ENCODE peak calls at places on chromosomes 16 and 17, in seven cellular contexts. L, J, P, H, W, Y and T are unnamed samples.

GRCh38 chr16:8581923-8582580 is 8.3 kb downstream of the TMEM114 start:
- DNase-seq in W (no peak), J (no peak), Y (peak), L (peak), H (peak), P (no peak), T (peak)

GRCh38 chr17:69525920-69526841 is 111.7 kb downstream of the MAP2K6 start:
- DNase-seq in J (no peak), P (no peak), L (peak), H (peak), W (peak), Y (peak), T (peak)

GRCh38 chr16:73025506-73026131 is 22.3 kb downstream of the ZFHX3 start:
- DNase-seq in P (no peak), H (no peak), J (no peak), L (no peak), Y (no peak), W (no peak), T (peak)

GRCh38 chr17:7838291-7839075 is 4.5 kb downstream of the KDM6B start:
- DNase-seq in H (peak), L (peak), P (no peak), J (no peak), Y (peak), W (peak), T (peak)

GRCh38 chr16:391885-392335 is 5.1 kb upstream of the NME4 start:
- DNase-seq in H (peak), L (peak), P (peak), J (peak), W (peak), Y (peak), T (peak)

GRCh38 chr17:76654408-76654807 is 10.9 kb upstream of the ST6GALNAC1 start:
- DNase-seq in L (no peak), W (no peak), H (no peak), J (no peak), P (no peak), Y (no peak), T (no peak)

GRCh38 chr16:31200821-31201510 is 1.6 kb downstream of the PYCARD start:
- DNase-seq in J (no peak), Y (peak), W (no peak), H (peak), P (no peak), L (peak), T (peak)

GRCh38 chr17:11935734-11936406 is 61.4 kb downstream of the ZNF18 start:
- DNase-seq in L (peak), W (peak), J (no peak), P (no peak), H (peak), Y (peak), T (peak)

GRCh38 chr17:71184716-71185115 is 936.1 kb upstream of the SOX9 start:
- DNase-seq in J (no peak), L (no peak), H (no peak), Y (no peak), P (no peak), W (no peak), T (peak)

GRCh38 chr16:55120408-55120807 is 189.7 kb downstream of the IRX5 start:
- DNase-seq in J (no peak), L (no peak), W (peak), H (peak), Y (no peak), P (no peak), T (no peak)

GRCh38 chr17:1557355-1558095 is 5.1 kb downstream of the PITPNA start:
- DNase-seq in P (no peak), H (no peak), W (no peak), L (peak), J (no peak), Y (no peak), T (peak)

GRCh38 chr17:40607641-40608040 is 40.0 kb downstream of the SMARCE1 start:
- DNase-seq in Y (no peak), P (no peak), J (no peak), L (no peak), H (no peak), W (no peak), T (no peak)

GRCh38 chr16:12092347-12092882 is 115.9 kb downstream of the SNX29 start:
- DNase-seq in Y (no peak), W (no peak), J (no peak), L (peak), P (no peak), H (no peak), T (peak)

GRCh38 chr16:14106457-14106856 is 35.3 kb downstream of the MRTFB start:
- DNase-seq in J (no peak), Y (no peak), H (no peak), W (no peak), P (no peak), L (no peak), T (no peak)

GRCh38 chr17:31134526-31134925 is 39.7 kb downstream of the NF1 start:
- DNase-seq in H (no peak), W (no peak), L (no peak), J (no peak), Y (no peak), P (no peak), T (peak)

GRCh38 chr16:82061861-82062525 is 26.9 kb downstream of the HSD17B2 start:
- DNase-seq in W (peak), P (no peak), L (peak), Y (peak), H (peak), J (no peak), T (peak)

GRCh38 chr17:21161498-21162393 is 35.0 kb downstream of the DHRS7B start:
- DNase-seq in W (no peak), P (no peak), Y (no peak), H (no peak), J (no peak), L (peak), T (peak)

GRCh38 chr17:32755045-32755805 is 121.7 kb downstream of the MYO1D start:
- DNase-seq in H (no peak), P (peak), J (no peak), W (peak), L (peak), Y (peak), T (peak)

GRCh38 chr16:49545243-49545642 is 171.6 kb downstream of the C16orf78 start:
- DNase-seq in L (no peak), W (no peak), H (no peak), P (no peak), Y (no peak), J (no peak), T (no peak)

GRCh38 chr16:54957403-54957802 is 26.7 kb downstream of the IRX5 start:
- DNase-seq in W (peak), P (no peak), H (peak), Y (peak), J (no peak), L (peak), T (peak)

GRCh38 chr16:72464597-72465368 is 292.8 kb upstream of the PMFBP1 start:
- DNase-seq in J (no peak), Y (no peak), H (no peak), W (no peak), P (no peak), L (no peak), T (no peak)

GRCh38 chr16:49472598-49472997 is 99.0 kb downstream of the C16orf78 start:
- DNase-seq in H (no peak), L (no peak), Y (no peak), P (no peak), J (peak), W (peak), T (no peak)

GRCh38 chr17:73765824-73766563 is 121.7 kb upstream of the SDK2 start:
- DNase-seq in P (no peak), Y (no peak), J (no peak), H (no peak), L (no peak), W (no peak), T (peak)

GRCh38 chr17:16286947-16287562 is 66.2 kb downstream of the CENPV start:
- DNase-seq in L (peak), P (peak), Y (peak), J (no peak), W (no peak), H (no peak), T (peak)

GRCh38 chr17:36641877-36642845 is 40.8 kb downstream of the MRM1 start:
- DNase-seq in W (peak), P (no peak), L (no peak), H (no peak), Y (no peak), J (peak), T (no peak)

DNA sequence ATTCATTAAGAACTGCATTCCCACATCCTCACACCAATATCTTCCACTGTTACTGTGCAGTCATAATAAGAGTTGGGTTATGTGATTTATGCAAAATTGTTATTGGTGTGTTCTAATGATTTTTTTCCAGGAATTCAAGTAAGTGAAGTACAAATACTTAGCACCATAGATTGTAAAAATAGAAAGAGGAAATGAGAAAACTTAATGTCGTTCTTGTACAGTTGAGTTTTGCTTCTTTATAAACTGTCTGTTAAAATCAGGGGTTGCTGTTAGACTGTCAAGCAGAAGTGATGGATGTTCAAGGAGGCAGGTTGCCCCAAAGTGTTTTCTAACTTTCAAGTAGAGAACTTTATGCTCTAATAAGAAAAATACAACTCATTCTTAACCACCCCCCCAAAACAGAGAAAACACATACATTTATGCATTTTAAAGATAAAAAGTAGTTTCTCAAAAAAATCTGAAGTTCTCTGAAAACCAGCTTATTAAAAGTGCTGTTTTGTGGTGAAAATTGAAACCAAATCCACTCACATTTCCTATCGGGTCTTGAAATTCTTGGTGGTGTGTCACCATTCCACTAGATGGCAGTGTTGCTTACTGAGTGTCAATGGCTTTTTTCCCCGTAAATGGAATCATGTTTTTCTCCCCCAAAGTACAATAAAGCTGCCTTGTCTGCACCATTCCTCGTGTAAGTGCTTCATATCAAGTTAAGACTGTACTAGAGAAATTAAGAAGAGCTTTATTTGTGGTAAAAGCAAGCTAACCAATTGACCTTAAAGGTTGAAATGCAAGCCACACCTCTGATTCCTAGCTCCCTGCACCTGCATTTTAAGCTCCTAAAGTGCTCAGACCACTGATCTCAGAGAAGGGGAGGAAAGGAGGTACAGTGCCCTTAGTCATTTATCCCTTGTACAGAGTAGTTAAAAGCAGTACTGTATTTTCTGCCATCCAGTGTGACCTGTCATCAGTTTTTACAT is 4.7 kb upstream of the IGSF6 start:
- DNase-seq in P (peak), H (peak), L (peak), J (no peak), Y (peak), W (peak), T (peak)
- TF ChIP-seq CTCF in P (peak), H (peak), L (peak), J (peak), Y (peak), W (peak), T (peak)

GRCh38 chr17:61504697-61505096 is 52.5 kb downstream of the TBX4 start:
- DNase-seq in L (peak), J (no peak), Y (no peak), W (no peak), P (no peak), H (no peak), T (peak)

GRCh38 chr17:61499632-61500031 is 47.4 kb downstream of the TBX4 start:
- DNase-seq in L (no peak), J (no peak), Y (no peak), H (no peak), P (no peak), W (no peak), T (no peak)

GRCh38 chr17:61500287-61500686 is 48.1 kb downstream of the TBX4 start:
- DNase-seq in L (no peak), Y (no peak), W (no peak), J (no peak), P (no peak), H (no peak), T (no peak)

GRCh38 chr17:61503961-61504360 is 51.7 kb downstream of the TBX4 start:
- DNase-seq in W (no peak), J (no peak), H (no peak), Y (no peak), P (no peak), L (no peak), T (no peak)

GRCh38 chr17:61502292-61502691 is 50.1 kb downstream of the TBX4 start:
- DNase-seq in P (no peak), J (no peak), Y (no peak), H (no peak), W (no peak), L (no peak), T (no peak)
- H3K4me3 ChIP-seq in P (no peak), J (no peak), Y (no peak), H (no peak), W (no peak), L (no peak), T (no peak)

DNA sequence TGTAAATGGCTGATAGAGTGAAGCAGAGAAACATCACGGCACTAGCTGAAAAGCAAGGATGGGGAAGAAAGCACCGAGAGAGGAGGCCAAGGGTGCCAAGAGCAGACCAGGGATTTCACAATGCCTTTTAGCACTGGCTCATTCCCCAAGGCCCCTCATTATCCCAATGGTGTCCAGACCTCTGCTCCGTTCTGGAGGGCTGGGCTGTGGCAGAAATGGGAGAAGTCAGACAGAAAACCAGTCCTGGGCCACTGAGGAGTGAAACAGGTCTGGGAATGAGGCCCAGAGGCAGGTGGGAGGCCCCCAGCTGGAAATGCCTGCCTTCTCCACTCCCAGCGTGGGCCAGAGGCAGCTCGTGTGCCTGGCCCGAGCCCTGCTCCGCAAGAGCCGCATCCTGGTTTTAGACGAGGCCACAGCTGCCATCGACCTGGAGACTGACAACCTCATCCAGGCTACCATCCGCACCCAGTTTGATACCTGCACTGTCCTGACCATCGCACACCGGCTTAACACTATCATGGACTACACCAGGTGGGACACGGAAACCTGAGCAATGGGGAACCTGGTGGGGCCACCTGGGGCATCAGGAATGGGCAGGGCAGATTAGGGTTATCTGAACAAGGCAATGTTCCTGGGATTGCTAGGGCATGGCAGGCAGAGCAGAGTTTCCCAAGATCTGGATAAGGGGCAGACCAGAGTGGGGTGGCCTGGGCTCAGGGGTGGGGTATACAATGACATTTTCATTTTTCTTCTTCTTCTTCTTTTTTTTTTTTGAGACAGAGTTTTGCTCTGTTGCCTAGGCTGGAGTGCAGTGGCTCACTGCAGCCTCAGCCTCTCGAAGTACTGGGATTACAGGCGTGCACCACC is 20.3 kb downstream of the ANKRD40 start:
- DNase-seq in L (no peak), Y (no peak), W (peak), H (no peak), P (no peak), J (no peak), T (peak)
- TF ChIP-seq CTCF in L (no peak), Y (no peak), W (no peak), H (no peak), P (no peak), J (no peak), T (no peak)

GRCh38 chr17:34156741-34157589 is 98.1 kb upstream of the CCL2 start:
- DNase-seq in H (no peak), L (no peak), J (no peak), W (peak), P (no peak), Y (no peak), T (no peak)
- H3K4me3 ChIP-seq in H (no peak), L (no peak), J (no peak), W (peak), P (no peak), Y (no peak), T (no peak)

GRCh38 chr16:75618782-75619181 is 4.3 kb downstream of the ADAT1 start:
- DNase-seq in Y (no peak), L (no peak), W (no peak), H (no peak), P (no peak), J (no peak), T (no peak)

GRCh38 chr16:75622762-75623605 is at the start of gene ADAT1:
- DNase-seq in W (peak), L (peak), H (peak), J (peak), P (peak), Y (peak), T (peak)

GRCh38 chr16:75620326-75621169 is 2.5 kb downstream of the ADAT1 start:
- DNase-seq in L (no peak), J (no peak), P (no peak), Y (no peak), W (no peak), H (no peak), T (no peak)

GRCh38 chr16:75624921-75625334 is 1.8 kb upstream of the ADAT1 start:
- DNase-seq in P (no peak), Y (no peak), L (peak), W (no peak), J (no peak), H (no peak), T (peak)

DNA sequence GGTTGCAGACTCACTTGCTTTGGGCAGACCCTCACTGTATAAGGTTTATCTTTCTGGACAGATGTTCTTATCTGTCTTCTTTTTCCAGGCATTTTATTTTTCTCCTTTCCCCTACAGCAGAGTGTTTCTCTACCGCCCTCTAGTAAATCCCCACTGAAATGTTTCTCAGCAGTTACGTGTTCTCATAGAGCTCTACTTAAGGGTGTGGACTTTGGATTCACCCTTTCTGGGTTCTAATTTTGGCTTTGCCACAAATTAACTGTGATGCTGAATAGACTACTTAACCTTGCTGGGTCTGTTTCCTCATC is 2.0 kb downstream of the ADAT1 start:
- DNase-seq in J (no peak), P (no peak), L (peak), W (peak), H (peak), Y (peak), T (peak)
- TF ChIP-seq CTCF in J (no peak), P (peak), L (peak), W (peak), H (peak), Y (peak), T (peak)

GRCh38 chr17:75032896-75033294 is 13.9 kb downstream of the ATP5PD start:
- DNase-seq in L (peak), J (no peak), Y (no peak), H (no peak), P (no peak), W (no peak), T (peak)

GRCh38 chr17:75034236-75034908 is 12.4 kb downstream of the ATP5PD start:
- DNase-seq in Y (peak), W (peak), J (peak), P (peak), H (peak), L (peak), T (peak)

GRCh38 chr17:75030161-75030560 is 16.6 kb downstream of the ATP5PD start:
- DNase-seq in J (no peak), H (no peak), P (no peak), L (no peak), W (no peak), Y (no peak), T (no peak)

GRCh38 chr17:75033346-75034235 is 13.2 kb downstream of the ATP5PD start:
- DNase-seq in W (peak), J (peak), L (peak), H (peak), Y (peak), P (peak), T (peak)

DNA sequence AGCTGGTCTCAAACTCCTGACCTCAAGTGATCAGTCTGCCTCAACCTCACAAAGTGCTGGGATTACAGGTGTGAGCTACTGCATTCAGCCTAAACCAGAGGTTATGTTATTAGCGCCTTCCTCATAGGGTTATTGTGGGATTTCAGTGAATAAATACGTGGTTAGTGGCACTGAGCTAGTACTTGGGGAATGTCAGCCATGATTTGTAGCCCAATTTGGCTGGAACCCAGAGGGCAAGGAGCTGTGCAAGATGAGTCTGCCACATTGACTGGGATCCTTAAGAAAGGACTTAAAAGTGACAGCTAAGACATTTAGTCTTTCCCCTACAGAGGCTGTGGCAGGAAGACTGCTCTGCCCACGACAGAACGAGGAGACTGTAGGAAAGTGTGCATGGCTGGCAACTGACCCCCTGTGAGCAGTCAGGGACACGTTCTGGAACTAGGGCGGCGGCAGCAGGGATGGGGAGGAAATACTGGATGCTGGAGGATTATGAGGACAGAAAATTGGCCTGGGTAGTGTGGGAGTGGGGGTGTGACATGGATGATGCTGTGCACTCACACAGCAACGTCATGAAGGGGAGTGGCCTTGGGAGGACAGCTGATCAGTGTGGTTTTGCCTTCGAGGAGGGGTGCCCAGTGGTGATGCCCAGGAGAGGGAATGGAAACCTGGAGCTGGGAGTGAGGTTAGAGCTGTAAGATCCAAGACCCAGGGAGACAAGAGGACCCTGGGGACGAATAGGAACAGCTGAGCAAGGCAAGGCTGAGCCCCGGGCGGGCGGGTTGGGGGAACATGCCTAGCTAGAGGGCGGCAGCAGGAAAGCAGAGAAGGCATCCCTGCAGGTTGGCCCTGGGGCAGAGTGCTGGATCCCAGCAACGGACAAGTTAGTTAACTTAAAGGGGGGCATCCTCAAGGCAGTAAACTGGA is 14.5 kb downstream of the ATP5PD start:
- DNase-seq in L (peak), P (no peak), W (peak), J (peak), Y (no peak), H (no peak), T (peak)
- H3K4me3 ChIP-seq in L (peak), P (peak), W (peak), J (no peak), Y (no peak), H (no peak), T (peak)

GRCh38 chr17:83187782-83188311 is 108.4 kb downstream of the METRNL start:
- DNase-seq in Y (no peak), J (no peak), P (no peak), H (no peak), L (no peak), W (no peak), T (no peak)
- TF ChIP-seq CTCF in Y (no peak), J (no peak), P (no peak), H (no peak), L (no peak), W (no peak), T (no peak)